ENCODE peak calls at places on chromosomes 3 and 15, in eight cellular contexts. J, H, Y, D, U, Q, S and W are unnamed samples.

GRCh38 chr3:10391391-10391790 is 70.5 kb upstream of the SEC13 start:
- DNase-seq in U (no peak), D (no peak), H (no peak), Q (no peak), J (no peak), S (no peak), Y (no peak), W (no peak)

GRCh38 chr3:9278085-9278484 is 28.6 kb upstream of the SRGAP3 start:
- DNase-seq in S (no peak), Q (no peak), U (no peak), Y (no peak), D (no peak), H (no peak), J (no peak), W (no peak)

GRCh38 chr15:31098491-31098917 is 3.0 kb downstream of the TRPM1 start:
- DNase-seq in Q (no peak), H (no peak), J (no peak), U (no peak), S (no peak), Y (no peak), D (no peak), W (no peak)

GRCh38 chr3:146273721-146274407 is 23.0 kb upstream of the PLSCR4 start:
- DNase-seq in J (no peak), D (no peak), Q (no peak), Y (no peak), S (no peak), H (no peak), U (no peak), W (no peak)

GRCh38 chr15:36332301-36332700 is 247.1 kb upstream of the CDIN1 start:
- DNase-seq in J (peak; percentile 29), U (no peak), Y (no peak), D (no peak), S (no peak), H (no peak), Q (peak; percentile 43), W (no peak)

GRCh38 chr3:41808152-41808551 is 153.8 kb downstream of the ULK4 start:
- DNase-seq in D (no peak), Y (no peak), Q (peak; percentile 45), J (peak; percentile 23), H (no peak), U (no peak), S (no peak), W (no peak)

GRCh38 chr3:111968319-111969059 is 10.3 kb upstream of the ABHD10 start:
- DNase-seq in U (no peak), H (no peak), D (no peak), Y (no peak), J (no peak), S (no peak), Q (peak; percentile 55), W (no peak)

GRCh38 chr3:191761906-191762305 is 300.9 kb downstream of the PYDC2 start:
- DNase-seq in U (no peak), Y (no peak), S (no peak), J (no peak), Q (peak; percentile 28), D (no peak), H (no peak), W (no peak)

GRCh38 chr3:45693941-45694521 is 4.8 kb downstream of the SACM1L start:
- DNase-seq in D (no peak), U (no peak), J (no peak), S (peak; percentile 27), Q (no peak), H (peak; percentile 18), Y (no peak), W (peak; percentile 28)

GRCh38 chr15:68154923-68155559 is 50.1 kb downstream of the CALML4 start:
- DNase-seq in Q (peak; percentile 84), J (no peak), S (peak; percentile 8), Y (peak; percentile 35), D (no peak), H (peak; percentile 11), U (no peak), W (peak; percentile 15)

GRCh38 chr3:66073464-66074141 is 34.9 kb upstream of the MAGI1 start:
- DNase-seq in H (no peak), S (no peak), J (no peak), Q (no peak), Y (no peak), U (no peak), D (no peak), W (no peak)

GRCh38 chr3:12192655-12193484 is 34.2 kb upstream of the TIMP4 start:
- DNase-seq in Q (no peak), U (no peak), H (no peak), Y (no peak), J (no peak), D (no peak), S (no peak), W (no peak)

GRCh38 chr3:165211749-165212148 is 15.6 kb upstream of the SLITRK3 start:
- DNase-seq in Q (no peak), Y (peak; percentile 30), H (no peak), D (no peak), J (no peak), S (no peak), U (no peak), W (no peak)